ENCODE peak calls at places on chromosome 22, in eight cellular contexts. K is fibroblast of lung; Y is NCI-H510A treated with DMSO at 0.1 percent for 48 hours; L is AG08396; U is stimulated activated CD8-positive, alpha-beta memory T cell treated with anti-CD3 and anti-CD28 coated beads, Interleukin-12 subunit alpha, Interleukin-12 subunit beta, amount 100 ng/mL, for 4 hours; O is NCI-H460; S is GM03348; F is WTC11. M is an unnamed sample.

GRCh38 chr22:49964136-49964492 is 3.5 kb downstream of the PIM3 start:
- DNase-seq in O (no peak), F (no peak), S (no peak), Y (no peak), L (no peak), K (no peak), U (no peak), M (no peak)

GRCh38 chr22:47343611-47344010 is 581.2 kb downstream of the TBC1D22A start:
- DNase-seq in Y (no peak), O (no peak), F (no peak), U (no peak), L (no peak), K (no peak), S (no peak), M (no peak)

GRCh38 chr22:42693763-42694683 is 26.6 kb downstream of the A4GALT start:
- DNase-seq in Y (no peak), F (no peak), O (no peak), S (no peak), U (no peak), L (no peak), K (no peak), M (no peak)

GRCh38 chr22:28246392-28246791 is 327.3 kb upstream of the PITPNB start:
- DNase-seq in U (no peak), K (peak), Y (no peak), O (no peak), F (no peak), S (peak), L (peak), M (peak)

GRCh38 chr22:46462726-46463371 is 74.6 kb downstream of the CELSR1 start:
- DNase-seq in S (peak), O (no peak), L (peak), Y (peak), U (no peak), K (no peak), F (no peak), M (peak)

GRCh38 chr22:28014141-28015055 is 95.3 kb upstream of the PITPNB start:
- DNase-seq in Y (peak), K (no peak), S (no peak), F (peak), U (no peak), O (no peak), L (no peak), M (no peak)

GRCh38 chr22:41257696-41258095 is 17.0 kb upstream of the CHADL start:
- DNase-seq in O (no peak), K (no peak), L (no peak), F (no peak), S (no peak), U (no peak), Y (no peak), M (no peak)

GRCh38 chr22:27198518-27199035 is 541.2 kb downstream of the MIAT start:
- DNase-seq in S (no peak), O (no peak), Y (no peak), L (no peak), U (no peak), F (no peak), K (no peak), M (no peak)

GRCh38 chr22:40588726-40589125 is 47.8 kb downstream of the MRTFA start:
- DNase-seq in S (no peak), Y (no peak), U (no peak), O (peak), F (no peak), L (no peak), K (peak), M (peak)

GRCh38 chr22:45425101-45425500 is 11.6 kb downstream of the RIBC2 start:
- DNase-seq in U (no peak), K (no peak), L (no peak), S (peak), F (no peak), O (no peak), Y (no peak), M (peak)

GRCh38 chr22:39661842-39662676 is 91.5 kb downstream of the CACNA1I start:
- DNase-seq in U (peak), K (no peak), O (no peak), F (peak), Y (peak), S (no peak), L (no peak), M (no peak)

GRCh38 chr22:43431821-43432554 is 20.2 kb downstream of the MPPED1 start:
- DNase-seq in L (no peak), K (no peak), U (no peak), F (no peak), O (no peak), Y (no peak), S (no peak), M (no peak)

GRCh38 chr22:50051930-50052329 is 6.2 kb downstream of the TTLL8 start:
- DNase-seq in O (no peak), Y (no peak), K (no peak), L (no peak), S (no peak), F (no peak), U (no peak), M (no peak)

GRCh38 chr22:42069801-42070516 is 653 bp downstream of the NAGA start:
- DNase-seq in Y (no peak), F (no peak), S (no peak), U (no peak), O (no peak), K (no peak), L (no peak), M (no peak)

GRCh38 chr22:24424001-24424900 is 3.1 kb upstream of the ADORA2A start:
- DNase-seq in F (peak), K (no peak), U (peak), Y (no peak), S (no peak), L (peak), O (no peak), M (no peak)

GRCh38 chr22:43399338-43399979 is 12.4 kb upstream of the MPPED1 start:
- DNase-seq in Y (no peak), L (peak), S (no peak), O (no peak), U (no peak), F (no peak), K (no peak), M (no peak)

GRCh38 chr22:20434264-20434751 is 3.3 kb downstream of the SCARF2 start:
- DNase-seq in O (no peak), L (no peak), K (no peak), Y (no peak), S (no peak), F (no peak), U (no peak), M (no peak)

GRCh38 chr22:17235861-17236260 is 16.6 kb upstream of the ADA2 start:
- DNase-seq in F (no peak), K (no peak), U (no peak), L (no peak), S (no peak), O (no peak), Y (no peak), M (no peak)

GRCh38 chr22:17217179-17217578 is 2.1 kb downstream of the ADA2 start:
- DNase-seq in K (no peak), O (no peak), F (peak), L (no peak), S (no peak), Y (no peak), U (no peak), M (no peak)

GRCh38 chr22:43983808-43984207 is 28.6 kb downstream of the SAMM50 start:
- DNase-seq in S (no peak), Y (no peak), K (no peak), O (no peak), L (no peak), U (no peak), F (no peak), M (no peak)

GRCh38 chr22:46214616-46215015 is 35.5 kb downstream of the CDPF1 start:
- DNase-seq in S (no peak), K (no peak), O (no peak), L (no peak), Y (no peak), U (no peak), F (no peak), M (no peak)

GRCh38 chr22:30347255-30347892 is 9.3 kb downstream of the SF3A1 start:
- DNase-seq in L (no peak), O (no peak), S (no peak), F (no peak), Y (no peak), K (no peak), U (no peak), M (no peak)

GRCh38 chr22:24138649-24139420 is 42.5 kb upstream of the SUSD2 start:
- DNase-seq in Y (no peak), L (no peak), O (no peak), U (no peak), K (no peak), F (no peak), S (no peak), M (no peak)

GRCh38 chr22:31764785-31765184 is 11.0 kb downstream of the DEPDC5 start:
- DNase-seq in L (no peak), Y (no peak), O (no peak), F (no peak), U (no peak), S (no peak), K (no peak), M (no peak)